ENCODE peak calls at places on chromosome 15, in nine cellular contexts. O is WERI-Rb-1; T is SJSA1; P is Caco-2; Q is suprapubic skin; V is CD8-positive, alpha-beta T cell; K is DND-41; J is CD8-positive, alpha-beta memory T cell; G is mesendoderm. D is an unnamed sample.

GRCh38 chr15:99100245-99101173 is 4.4 kb upstream of the SYNM start:
- DNase-seq in O (peak), T (peak), P (peak), Q (peak), V (peak), K (peak), J (no peak), G (peak), D (peak)

GRCh38 chr15:35349916-35350315 is 196.0 kb downstream of the DPH6 start:
- DNase-seq in O (no peak), T (no peak), P (no peak), Q (no peak), V (no peak), K (no peak), J (no peak), G (no peak), D (no peak)

GRCh38 chr15:31302029-31302657 is 24.5 kb upstream of the KLF13 start:
- DNase-seq in O (no peak), T (peak), P (no peak), Q (no peak), V (no peak), K (peak), J (no peak), G (no peak), D (no peak)

GRCh38 chr15:73530649-73531048 is 87.7 kb downstream of the REC114 start:
- DNase-seq in O (no peak), T (no peak), P (no peak), Q (no peak), V (no peak), K (no peak), J (no peak), G (no peak), D (no peak)

GRCh38 chr15:88513195-88513594 is 33.3 kb downstream of the DET1 start:
- DNase-seq in O (no peak), T (no peak), P (no peak), Q (no peak), V (no peak), K (no peak), J (no peak), G (no peak), D (no peak)

GRCh38 chr15:55907797-55908196 is 85.6 kb downstream of the NEDD4 start:
- DNase-seq in O (no peak), T (peak), P (no peak), Q (no peak), V (no peak), K (no peak), J (no peak), G (no peak), D (no peak)

GRCh38 chr15:48628832-48629231 is 16.7 kb downstream of the FBN1 start:
- DNase-seq in O (no peak), T (peak), P (no peak), Q (no peak), V (no peak), K (no peak), J (no peak), G (no peak), D (no peak)

GRCh38 chr15:98719169-98719515 is 70.8 kb downstream of the IGF1R start:
- DNase-seq in O (no peak), T (peak), P (peak), Q (no peak), V (no peak), K (no peak), J (no peak), G (no peak), D (no peak)

GRCh38 chr15:72047020-72047419 is 70.9 kb downstream of the MYO9A start:
- DNase-seq in O (no peak), T (no peak), P (no peak), Q (no peak), V (no peak), K (no peak), J (no peak), G (no peak), D (no peak)

GRCh38 chr15:84967380-84967779 is 14.3 kb upstream of the PDE8A start:
- DNase-seq in O (no peak), T (no peak), P (no peak), Q (peak), V (no peak), K (no peak), J (no peak), G (no peak), D (no peak)

GRCh38 chr15:90463381-90463780 is 66.3 kb upstream of the CRTC3 start:
- DNase-seq in O (no peak), T (peak), P (no peak), Q (no peak), V (no peak), K (no peak), J (no peak), G (no peak), D (no peak)

GRCh38 chr15:88802991-88803240 is 320 bp upstream of the ACAN start:
- DNase-seq in O (peak), T (no peak), P (no peak), Q (no peak), V (no peak), K (no peak), J (no peak), G (no peak), D (no peak)

GRCh38 chr15:85793641-85794597 is 806 bp downstream of the KLHL25 start:
- DNase-seq in O (peak), T (no peak), P (no peak), Q (no peak), V (peak), K (peak), J (peak), G (peak), D (peak)

GRCh38 chr15:63181658-63182057 is 7.7 kb upstream of the RAB8B start:
- DNase-seq in O (no peak), T (peak), P (no peak), Q (no peak), V (no peak), K (no peak), J (no peak), G (no peak), D (no peak)

GRCh38 chr15:101240364-101240763 is 11.5 kb downstream of the CHSY1 start:
- DNase-seq in O (no peak), T (no peak), P (no peak), Q (no peak), V (no peak), K (no peak), J (no peak), G (no peak), D (no peak)

GRCh38 chr15:48784756-48785155 is 26.1 kb downstream of the CEP152 start:
- DNase-seq in O (no peak), T (no peak), P (no peak), Q (no peak), V (no peak), K (no peak), J (no peak), G (no peak), D (no peak)

GRCh38 chr15:38559908-38560307 is 4.7 kb downstream of the RASGRP1 start:
- DNase-seq in O (no peak), T (no peak), P (no peak), Q (no peak), V (no peak), K (no peak), J (no peak), G (peak), D (no peak)
- H3K4me3 ChIP-seq in O (no peak), T (no peak), P (no peak), Q (no peak), V (peak), K (no peak), J (peak), G (no peak), D (no peak)

DNA sequence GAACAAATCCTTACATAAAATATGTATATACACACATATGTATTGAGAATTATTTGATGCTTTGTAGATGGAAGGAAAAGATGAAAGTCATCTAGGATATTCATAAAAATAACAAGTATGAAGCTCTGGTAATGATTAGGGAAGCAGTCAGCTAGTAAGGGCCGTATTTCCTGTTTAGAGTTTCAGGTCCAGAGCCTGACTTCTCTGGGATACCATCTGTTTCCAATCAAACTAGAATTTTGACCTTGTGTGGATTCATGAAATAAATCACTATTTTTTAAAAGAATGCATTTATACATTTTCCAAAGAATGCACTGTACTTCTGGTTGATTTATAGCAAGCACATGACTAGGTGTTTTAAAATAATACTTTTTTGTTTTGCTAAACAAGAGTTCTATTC is 156.1 kb upstream of the CGNL1 start:
- DNase-seq in O (no peak), T (no peak), P (no peak), Q (no peak), V (no peak), K (no peak), J (no peak), G (no peak), D (no peak)
- H3K4me3 ChIP-seq in O (peak), T (no peak), P (no peak), Q (peak), V (no peak), K (no peak), J (no peak), G (no peak), D (peak)

GRCh38 chr15:92902723-92903587 is 2.8 kb downstream of the CHD2 start:
- DNase-seq in O (no peak), T (no peak), P (no peak), Q (no peak), V (no peak), K (no peak), J (no peak), G (no peak), D (no peak)
- H3K4me3 ChIP-seq in O (peak), T (peak), P (peak), Q (peak), V (peak), K (peak), J (peak), G (peak), D (peak)

DNA sequence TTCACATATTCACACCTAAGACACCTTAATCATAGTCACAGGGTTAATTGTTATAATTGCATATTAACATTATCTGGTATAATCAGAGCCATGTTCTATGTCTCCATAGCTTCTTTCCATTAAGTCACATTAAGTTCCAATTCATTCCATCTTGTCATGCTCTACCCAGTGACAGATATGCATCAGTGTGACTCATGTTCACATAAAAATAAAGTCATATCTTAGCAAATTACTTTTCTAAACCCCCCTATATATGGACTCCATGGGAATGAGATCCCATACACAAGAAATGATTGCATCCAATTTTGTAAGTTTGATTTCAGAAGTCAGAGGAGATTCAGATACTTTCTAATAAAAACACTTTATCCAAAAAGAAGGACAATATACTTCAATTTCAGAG is 27.3 kb downstream of the THBS1 start:
- DNase-seq in O (no peak), T (no peak), P (no peak), Q (no peak), V (no peak), K (no peak), J (no peak), G (no peak), D (no peak)
- H3K4me3 ChIP-seq in O (no peak), T (no peak), P (no peak), Q (no peak), V (no peak), K (no peak), J (no peak), G (no peak), D (no peak)

DNA sequence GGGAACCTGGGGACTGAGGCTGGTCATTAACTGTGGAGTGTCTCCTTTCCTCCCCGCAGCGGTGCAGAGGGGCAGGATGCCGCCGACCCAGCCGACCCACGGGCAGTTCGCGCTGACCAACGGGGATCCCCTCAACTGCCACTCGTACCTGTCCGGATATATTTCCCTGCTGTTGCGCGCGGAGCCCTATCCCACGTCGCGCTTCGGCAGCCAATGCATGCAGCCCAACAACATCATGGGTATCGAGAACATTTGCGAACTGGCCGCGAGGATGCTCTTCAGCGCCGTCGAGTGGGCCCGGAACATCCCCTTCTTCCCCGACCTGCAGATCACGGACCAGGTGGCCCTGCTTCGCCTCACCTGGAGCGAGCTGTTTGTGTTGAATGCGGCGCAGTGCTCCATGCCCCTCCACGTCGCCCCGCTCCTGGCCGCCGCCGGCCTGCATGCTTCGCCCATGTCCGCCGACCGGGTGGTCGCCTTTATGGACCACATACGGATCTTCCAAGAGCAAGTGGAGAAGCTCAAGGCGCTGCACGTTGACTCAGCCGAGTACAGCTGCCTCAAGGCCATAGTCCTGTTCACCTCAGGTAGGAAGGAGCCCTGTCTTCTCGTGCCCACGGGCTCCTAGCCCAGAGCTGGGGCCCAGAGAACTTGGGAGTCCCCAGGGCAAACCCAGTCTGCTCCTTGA is 3.7 kb downstream of the NR2F2 start:
- DNase-seq in O (no peak), T (no peak), P (no peak), Q (no peak), V (no peak), K (no peak), J (no peak), G (no peak), D (peak)
- H3K4me3 ChIP-seq in O (no peak), T (peak), P (peak), Q (peak), V (no peak), K (no peak), J (no peak), G (no peak), D (peak)